ENCODE peak calls at places on chromosomes 13 and 19, in ten cellular contexts. S, T, J, Y, K, I, R, A, B and Z are unnamed samples.

GRCh38 chr13:37460211-37460610 is 138.4 kb downstream of the POSTN start:
- DNase-seq in B (peak), S (no peak), J (no peak), I (no peak), Y (no peak), R (no peak), T (no peak), A (no peak), K (no peak), Z (no peak)

GRCh38 chr13:97205971-97206370 is 16.2 kb upstream of the MBNL2 start:
- DNase-seq in I (no peak), R (no peak), Y (no peak), T (no peak), B (peak), J (no peak), A (peak), K (peak), S (no peak), Z (no peak)

GRCh38 chr13:93942016-93942415 is 537.5 kb downstream of the DCT start:
- DNase-seq in R (peak), A (peak), B (no peak), K (no peak), Y (no peak), I (no peak), J (no peak), S (no peak), T (no peak), Z (no peak)

GRCh38 chr13:41658057-41658642 is 200.8 kb downstream of the RGCC start:
- DNase-seq in B (peak), R (peak), A (no peak), S (no peak), T (no peak), Y (no peak), I (no peak), J (no peak), K (no peak), Z (no peak)

GRCh38 chr19:18044825-18045304 is 36.9 kb downstream of the ARRDC2 start:
- DNase-seq in I (peak), K (no peak), A (peak), Y (peak), J (peak), T (no peak), B (peak), R (peak), S (peak), Z (peak)

GRCh38 chr19:19782783-19783182 is 38.8 kb downstream of the ZNF506 start:
- DNase-seq in B (no peak), T (no peak), J (no peak), S (no peak), K (no peak), A (no peak), I (no peak), Y (no peak), R (no peak), Z (no peak)

GRCh38 chr13:48165727-48166126 is 67.3 kb upstream of the ITM2B start:
- DNase-seq in B (no peak), Y (no peak), A (no peak), R (no peak), J (no peak), K (no peak), I (no peak), S (no peak), T (no peak), Z (no peak)

GRCh38 chr19:55474269-55475265 is 1.9 kb upstream of the ZNF628 start:
- DNase-seq in A (no peak), K (no peak), B (peak), I (no peak), Y (no peak), R (no peak), S (no peak), J (no peak), T (no peak), Z (no peak)

GRCh38 chr13:99220199-99220931 is 19.7 kb downstream of the UBAC2 start:
- DNase-seq in J (no peak), Y (peak), B (no peak), S (no peak), I (no peak), T (no peak), K (no peak), A (no peak), R (no peak), Z (no peak)

GRCh38 chr19:34457446-34457845 is 24.1 kb upstream of the WTIP start:
- DNase-seq in B (no peak), S (no peak), K (no peak), R (no peak), Y (no peak), A (no peak), T (no peak), I (no peak), J (no peak), Z (no peak)

GRCh38 chr19:15652559-15653278 is 12.0 kb downstream of the CYP4F3 start:
- DNase-seq in I (no peak), A (no peak), Y (no peak), K (no peak), J (no peak), R (no peak), S (no peak), T (no peak), B (no peak), Z (no peak)

GRCh38 chr13:24275041-24275440 is 34.3 kb upstream of the C1QTNF9 start:
- DNase-seq in S (no peak), I (no peak), J (no peak), A (no peak), T (no peak), K (no peak), Y (no peak), R (no peak), B (no peak), Z (no peak)

GRCh38 chr19:6271721-6272410 is 7.9 kb downstream of the MLLT1 start:
- DNase-seq in K (no peak), S (peak), J (no peak), Y (no peak), T (no peak), B (peak), R (peak), A (peak), I (no peak), Z (no peak)

GRCh38 chr13:113176292-113176691 is 17.8 kb downstream of the PROZ start:
- DNase-seq in J (peak), A (no peak), B (no peak), K (no peak), Y (peak), S (no peak), R (no peak), T (no peak), I (no peak), Z (no peak)

GRCh38 chr13:93614776-93615175 is 388.2 kb downstream of the GPC6 start:
- DNase-seq in A (no peak), J (no peak), K (no peak), T (no peak), B (peak), I (no peak), Y (no peak), S (no peak), R (no peak), Z (no peak)